ENCODE peak calls at places on chromosome 3, in five cellular contexts. One of them, this sample, is unnamed.

GRCh38 chr3:129485681-129486056 is 42.8 kb upstream of the RHO start:
- DNase-seq in GM18507: no peak
- DNase-seq in renal cortical epithelial cell: peak; percentile 86
- DNase-seq in aorta: peak; percentile 96
- DNase-seq in islet precursor cell: peak; percentile 98
- DNase-seq in this sample: peak; percentile 77

GRCh38 chr3:130997291-130997690 is 29.3 kb downstream of the ASTE1 start:
- DNase-seq in GM18507: no peak
- DNase-seq in renal cortical epithelial cell: peak; percentile 23
- DNase-seq in aorta: no peak
- DNase-seq in islet precursor cell: no peak
- DNase-seq in this sample: no peak

GRCh38 chr3:194095464-194095863 is 40.5 kb upstream of the HES1 start:
- DNase-seq in renal cortical epithelial cell: peak; percentile 24
- DNase-seq in aorta: peak; percentile 78
- DNase-seq in GM18507: no peak
- DNase-seq in islet precursor cell: no peak
- DNase-seq in this sample: peak; percentile 37

GRCh38 chr3:124701687-124702086 is 28.6 kb upstream of the UMPS start:
- DNase-seq in islet precursor cell: no peak
- DNase-seq in GM18507: no peak
- DNase-seq in renal cortical epithelial cell: peak; percentile 85
- DNase-seq in aorta: no peak
- DNase-seq in this sample: peak; percentile 44

GRCh38 chr3:57331078-57331477 is 38.6 kb upstream of the ASB14 start:
- DNase-seq in islet precursor cell: no peak
- DNase-seq in GM18507: no peak
- DNase-seq in renal cortical epithelial cell: no peak
- DNase-seq in aorta: no peak
- DNase-seq in this sample: no peak

GRCh38 chr3:69359916-69360315 is 26.0 kb downstream of the FRMD4B start:
- DNase-seq in islet precursor cell: no peak
- DNase-seq in aorta: no peak
- DNase-seq in GM18507: no peak
- DNase-seq in renal cortical epithelial cell: no peak
- DNase-seq in this sample: no peak

GRCh38 chr3:39639344-39640236 is 169.8 kb upstream of the MYRIP start:
- DNase-seq in GM18507: no peak
- DNase-seq in aorta: no peak
- DNase-seq in renal cortical epithelial cell: peak; percentile 97
- DNase-seq in islet precursor cell: peak; percentile 88
- DNase-seq in this sample: peak; percentile 86

GRCh38 chr3:48428863-48429415 is 947 bp downstream of the PLXNB1 start:
- DNase-seq in islet precursor cell: peak; percentile 75
- DNase-seq in renal cortical epithelial cell: no peak
- DNase-seq in aorta: no peak
- DNase-seq in GM18507: no peak
- DNase-seq in this sample: peak; percentile 35

GRCh38 chr3:55592572-55592971 is 105.5 kb upstream of the WNT5A start:
- DNase-seq in aorta: no peak
- DNase-seq in renal cortical epithelial cell: no peak
- DNase-seq in islet precursor cell: no peak
- DNase-seq in GM18507: no peak
- DNase-seq in this sample: no peak

GRCh38 chr3:45554001-45554691 is 40.4 kb upstream of the LIMD1 start:
- DNase-seq in aorta: peak; percentile 76
- DNase-seq in islet precursor cell: peak; percentile 68
- DNase-seq in renal cortical epithelial cell: peak; percentile 21
- DNase-seq in GM18507: no peak
- DNase-seq in this sample: no peak

GRCh38 chr3:48607519-48607918 is 1.9 kb downstream of the UQCRC1 start:
- DNase-seq in renal cortical epithelial cell: no peak
- DNase-seq in aorta: no peak
- DNase-seq in islet precursor cell: no peak
- DNase-seq in GM18507: no peak
- DNase-seq in this sample: no peak

GRCh38 chr3:48503406-48504050 is 446 bp downstream of the SHISA5 start:
- DNase-seq in renal cortical epithelial cell: peak; percentile 43
- DNase-seq in aorta: peak; percentile 80
- DNase-seq in islet precursor cell: peak; percentile 88
- DNase-seq in GM18507: no peak
- DNase-seq in this sample: peak; percentile 46

GRCh38 chr3:188272481-188273372 is 118.8 kb downstream of the LPP start:
- DNase-seq in renal cortical epithelial cell: peak; percentile 85
- DNase-seq in aorta: no peak
- DNase-seq in islet precursor cell: no peak
- DNase-seq in GM18507: no peak
- DNase-seq in this sample: peak; percentile 81

GRCh38 chr3:128051459-128051836 is 789 bp upstream of the SEC61A1 start:
- DNase-seq in GM18507: no peak
- DNase-seq in aorta: no peak
- DNase-seq in islet precursor cell: peak; percentile 72
- DNase-seq in renal cortical epithelial cell: peak; percentile 41
- DNase-seq in this sample: no peak

GRCh38 chr3:183033746-183034145 is 53.4 kb upstream of the DCUN1D1 start:
- DNase-seq in GM18507: no peak
- DNase-seq in aorta: no peak
- DNase-seq in renal cortical epithelial cell: no peak
- DNase-seq in islet precursor cell: no peak
- DNase-seq in this sample: no peak

GRCh38 chr3:186152889-186153292 is 44.0 kb upstream of the ETV5 start:
- DNase-seq in renal cortical epithelial cell: peak; percentile 65
- DNase-seq in islet precursor cell: no peak
- DNase-seq in GM18507: peak; percentile 53
- DNase-seq in aorta: no peak
- DNase-seq in this sample: no peak

GRCh38 chr3:99006686-99007085 is 105.2 kb upstream of the DCBLD2 start:
- DNase-seq in aorta: no peak
- DNase-seq in islet precursor cell: no peak
- DNase-seq in renal cortical epithelial cell: no peak
- DNase-seq in GM18507: no peak
- DNase-seq in this sample: no peak

GRCh38 chr3:18012464-18012863 is 270.0 kb upstream of the TBC1D5 start:
- DNase-seq in aorta: no peak
- DNase-seq in renal cortical epithelial cell: no peak
- DNase-seq in islet precursor cell: no peak
- DNase-seq in GM18507: no peak
- DNase-seq in this sample: no peak

GRCh38 chr3:48929358-48930035 is 10.9 kb downstream of the ARIH2 start:
- DNase-seq in GM18507: no peak
- DNase-seq in renal cortical epithelial cell: no peak
- DNase-seq in aorta: no peak
- DNase-seq in islet precursor cell: no peak
- DNase-seq in this sample: no peak

GRCh38 chr3:155519081-155519480 is 225.6 kb upstream of the STRIT1 start:
- DNase-seq in renal cortical epithelial cell: no peak
- DNase-seq in GM18507: no peak
- DNase-seq in islet precursor cell: no peak
- DNase-seq in aorta: no peak
- DNase-seq in this sample: no peak

GRCh38 chr3:71061037-71061436 is 522.5 kb downstream of the FOXP1 start:
- DNase-seq in GM18507: no peak
- DNase-seq in aorta: no peak
- DNase-seq in renal cortical epithelial cell: no peak
- DNase-seq in islet precursor cell: no peak
- DNase-seq in this sample: no peak

GRCh38 chr3:190307164-190307545 is 15.1 kb downstream of the CLDN1 start:
- DNase-seq in aorta: no peak
- DNase-seq in islet precursor cell: no peak
- DNase-seq in GM18507: no peak
- DNase-seq in renal cortical epithelial cell: peak; percentile 36
- DNase-seq in this sample: no peak

GRCh38 chr3:152403632-152404066 is 134.9 kb downstream of the MBNL1 start:
- DNase-seq in aorta: peak; percentile 60
- DNase-seq in renal cortical epithelial cell: peak; percentile 85
- DNase-seq in GM18507: no peak
- DNase-seq in islet precursor cell: peak; percentile 77
- DNase-seq in this sample: no peak

GRCh38 chr3:124942613-124943012 is 8.1 kb upstream of the MUC13 start:
- DNase-seq in GM18507: no peak
- DNase-seq in renal cortical epithelial cell: no peak
- DNase-seq in aorta: no peak
- DNase-seq in islet precursor cell: no peak
- DNase-seq in this sample: no peak

GRCh38 chr3:70615286-70615685 is 302.8 kb upstream of the MDFIC2 start:
- DNase-seq in islet precursor cell: no peak
- DNase-seq in GM18507: no peak
- DNase-seq in aorta: no peak
- DNase-seq in renal cortical epithelial cell: no peak
- DNase-seq in this sample: no peak

GRCh38 chr3:7977245-7978103 is 524.1 kb upstream of the LMCD1 start:
- DNase-seq in GM18507: no peak
- DNase-seq in aorta: no peak
- DNase-seq in renal cortical epithelial cell: peak; percentile 74
- DNase-seq in islet precursor cell: no peak
- DNase-seq in this sample: no peak

GRCh38 chr3:33722626-33723370 is 4.7 kb upstream of the CLASP2 start:
- DNase-seq in islet precursor cell: no peak
- DNase-seq in GM18507: no peak
- DNase-seq in aorta: no peak
- DNase-seq in renal cortical epithelial cell: peak; percentile 3
- DNase-seq in this sample: no peak

GRCh38 chr3:49024449-49024848 is 2.5 kb downstream of the NDUFAF3 start:
- DNase-seq in GM18507: no peak
- DNase-seq in islet precursor cell: peak; percentile 31
- DNase-seq in aorta: no peak
- DNase-seq in renal cortical epithelial cell: no peak
- DNase-seq in this sample: no peak

GRCh38 chr3:156631323-156631722 is 43.1 kb upstream of the TIPARP start:
- DNase-seq in islet precursor cell: no peak
- DNase-seq in GM18507: no peak
- DNase-seq in aorta: no peak
- DNase-seq in renal cortical epithelial cell: peak; percentile 85
- DNase-seq in this sample: no peak

GRCh38 chr3:123783050-123783724 is 100.9 kb downstream of the MYLK start:
- DNase-seq in GM18507: no peak
- DNase-seq in renal cortical epithelial cell: no peak
- DNase-seq in aorta: no peak
- DNase-seq in islet precursor cell: no peak
- DNase-seq in this sample: no peak

GRCh38 chr3:56251343-56251945 is 216.8 kb downstream of the ERC2 start:
- DNase-seq in islet precursor cell: peak; percentile 55
- DNase-seq in aorta: no peak
- DNase-seq in GM18507: no peak
- DNase-seq in renal cortical epithelial cell: peak; percentile 58
- DNase-seq in this sample: peak; percentile 31

GRCh38 chr3:68876112-68876713 is 56.1 kb downstream of the TAFA4 start:
- DNase-seq in renal cortical epithelial cell: peak; percentile 69
- DNase-seq in aorta: no peak
- DNase-seq in GM18507: no peak
- DNase-seq in islet precursor cell: peak; percentile 64
- DNase-seq in this sample: peak; percentile 33

GRCh38 chr3:187713504-187713903 is 11.1 kb upstream of the RTP2 start:
- DNase-seq in islet precursor cell: no peak
- DNase-seq in renal cortical epithelial cell: no peak
- DNase-seq in GM18507: no peak
- DNase-seq in aorta: no peak
- DNase-seq in this sample: peak; percentile 33

GRCh38 chr3:106814231-106814630 is 563.0 kb upstream of the CCDC54 start:
- DNase-seq in islet precursor cell: peak; percentile 64
- DNase-seq in GM18507: no peak
- DNase-seq in renal cortical epithelial cell: no peak
- DNase-seq in aorta: peak; percentile 50
- DNase-seq in this sample: no peak

GRCh38 chr3:66675383-66675782 is 174.6 kb upstream of the LRIG1 start:
- DNase-seq in aorta: no peak
- DNase-seq in renal cortical epithelial cell: no peak
- DNase-seq in islet precursor cell: no peak
- DNase-seq in GM18507: no peak
- DNase-seq in this sample: no peak

GRCh38 chr3:124676236-124676635 is 54.0 kb upstream of the UMPS start:
- DNase-seq in renal cortical epithelial cell: no peak
- DNase-seq in GM18507: no peak
- DNase-seq in islet precursor cell: no peak
- DNase-seq in aorta: peak; percentile 68
- DNase-seq in this sample: no peak

GRCh38 chr3:88142094-88142624 is 7.6 kb upstream of the C3orf38 start:
- DNase-seq in aorta: no peak
- DNase-seq in GM18507: no peak
- DNase-seq in renal cortical epithelial cell: peak; percentile 58
- DNase-seq in islet precursor cell: no peak
- DNase-seq in this sample: no peak

This sample was measured in Daoy.